ENCODE peak calls at places on chromosome 11, in nine cellular contexts. One of them, this sample, is unnamed.

GRCh38 chr11:34624069-34624468 is 3.2 kb downstream of the EHF start:
- DNase-seq in GM10248: peak
- DNase-seq in GM12865: peak
- DNase-seq in heart right ventricle: no peak
- DNase-seq in foreskin fibroblast: no peak
- DNase-seq in CD8-positive, alpha-beta T cell: no peak
- DNase-seq in CD4-positive, alpha-beta T cell: no peak
- DNase-seq in GM13977: peak
- DNase-seq in Caco-2: no peak
- DNase-seq in this sample: peak

GRCh38 chr11:88596786-88597185 is 259.2 kb upstream of the CTSC start:
- DNase-seq in Caco-2: no peak
- DNase-seq in heart right ventricle: no peak
- DNase-seq in CD4-positive, alpha-beta T cell: no peak
- DNase-seq in CD8-positive, alpha-beta T cell: no peak
- DNase-seq in foreskin fibroblast: peak
- DNase-seq in GM13977: no peak
- DNase-seq in GM12865: no peak
- DNase-seq in GM10248: no peak
- DNase-seq in this sample: no peak

GRCh38 chr11:116373107-116373506 is 399.7 kb downstream of the BUD13 start:
- DNase-seq in GM13977: no peak
- DNase-seq in heart right ventricle: no peak
- DNase-seq in GM12865: no peak
- DNase-seq in CD8-positive, alpha-beta T cell: no peak
- DNase-seq in CD4-positive, alpha-beta T cell: no peak
- DNase-seq in GM10248: no peak
- DNase-seq in foreskin fibroblast: no peak
- DNase-seq in Caco-2: no peak
- DNase-seq in this sample: no peak

GRCh38 chr11:132793831-132794230 is 738.5 kb downstream of the OPCML start:
- DNase-seq in foreskin fibroblast: no peak
- DNase-seq in CD4-positive, alpha-beta T cell: no peak
- DNase-seq in GM13977: no peak
- DNase-seq in GM12865: no peak
- DNase-seq in GM10248: no peak
- DNase-seq in CD8-positive, alpha-beta T cell: no peak
- DNase-seq in Caco-2: no peak
- DNase-seq in heart right ventricle: no peak
- DNase-seq in this sample: no peak

GRCh38 chr11:36012410-36012809 is 68.5 kb downstream of the LDLRAD3 start:
- DNase-seq in CD4-positive, alpha-beta T cell: no peak
- DNase-seq in Caco-2: no peak
- DNase-seq in GM13977: no peak
- DNase-seq in CD8-positive, alpha-beta T cell: no peak
- DNase-seq in heart right ventricle: no peak
- DNase-seq in GM10248: no peak
- DNase-seq in foreskin fibroblast: no peak
- DNase-seq in GM12865: no peak
- DNase-seq in this sample: no peak

GRCh38 chr11:12802418-12803085 is 128.3 kb downstream of the TEAD1 start:
- DNase-seq in GM10248: no peak
- DNase-seq in foreskin fibroblast: peak
- DNase-seq in CD4-positive, alpha-beta T cell: no peak
- DNase-seq in GM12865: peak
- DNase-seq in heart right ventricle: peak
- DNase-seq in Caco-2: peak
- DNase-seq in GM13977: no peak
- DNase-seq in CD8-positive, alpha-beta T cell: no peak
- DNase-seq in this sample: no peak

GRCh38 chr11:67605231-67606011 is 1.3 kb upstream of the NDUFV1 start:
- DNase-seq in GM13977: no peak
- DNase-seq in Caco-2: no peak
- DNase-seq in GM10248: no peak
- DNase-seq in foreskin fibroblast: no peak
- DNase-seq in CD8-positive, alpha-beta T cell: no peak
- DNase-seq in GM12865: no peak
- DNase-seq in CD4-positive, alpha-beta T cell: no peak
- DNase-seq in heart right ventricle: no peak
- DNase-seq in this sample: no peak

GRCh38 chr11:122686106-122686505 is 30.6 kb downstream of the UBASH3B start:
- DNase-seq in GM10248: no peak
- DNase-seq in heart right ventricle: no peak
- DNase-seq in GM13977: no peak
- DNase-seq in CD8-positive, alpha-beta T cell: no peak
- DNase-seq in GM12865: no peak
- DNase-seq in CD4-positive, alpha-beta T cell: no peak
- DNase-seq in Caco-2: no peak
- DNase-seq in foreskin fibroblast: no peak
- DNase-seq in this sample: no peak

GRCh38 chr11:70174846-70175764 is 28.0 kb upstream of the FADD start:
- DNase-seq in CD4-positive, alpha-beta T cell: no peak
- DNase-seq in heart right ventricle: no peak
- DNase-seq in GM13977: no peak
- DNase-seq in CD8-positive, alpha-beta T cell: no peak
- DNase-seq in Caco-2: no peak
- DNase-seq in GM12865: no peak
- DNase-seq in GM10248: no peak
- DNase-seq in foreskin fibroblast: no peak
- DNase-seq in this sample: no peak

GRCh38 chr11:126034880-126035279 is 27.8 kb downstream of the CDON start:
- DNase-seq in GM10248: no peak
- DNase-seq in CD8-positive, alpha-beta T cell: no peak
- DNase-seq in Caco-2: no peak
- DNase-seq in CD4-positive, alpha-beta T cell: no peak
- DNase-seq in GM13977: no peak
- DNase-seq in GM12865: no peak
- DNase-seq in foreskin fibroblast: no peak
- DNase-seq in heart right ventricle: no peak
- DNase-seq in this sample: no peak

GRCh38 chr11:45683285-45684058 is 18.1 kb upstream of the CHST1 start:
- DNase-seq in CD4-positive, alpha-beta T cell: no peak
- DNase-seq in foreskin fibroblast: no peak
- DNase-seq in heart right ventricle: no peak
- DNase-seq in GM10248: no peak
- DNase-seq in CD8-positive, alpha-beta T cell: no peak
- DNase-seq in GM12865: no peak
- DNase-seq in GM13977: no peak
- DNase-seq in Caco-2: no peak
- DNase-seq in this sample: no peak

GRCh38 chr11:6378695-6378989 is 11.6 kb upstream of the SMPD1 start:
- DNase-seq in foreskin fibroblast: no peak
- DNase-seq in CD4-positive, alpha-beta T cell: no peak
- DNase-seq in Caco-2: no peak
- DNase-seq in GM13977: no peak
- DNase-seq in GM10248: no peak
- DNase-seq in heart right ventricle: no peak
- DNase-seq in GM12865: no peak
- DNase-seq in CD8-positive, alpha-beta T cell: no peak
- DNase-seq in this sample: no peak

GRCh38 chr11:84626256-84626655 is 1000.9 kb downstream of the DLG2 start:
- DNase-seq in Caco-2: no peak
- DNase-seq in CD8-positive, alpha-beta T cell: no peak
- DNase-seq in CD4-positive, alpha-beta T cell: no peak
- DNase-seq in GM10248: no peak
- DNase-seq in GM12865: no peak
- DNase-seq in foreskin fibroblast: no peak
- DNase-seq in GM13977: no peak
- DNase-seq in heart right ventricle: no peak
- DNase-seq in this sample: no peak

DNA sequence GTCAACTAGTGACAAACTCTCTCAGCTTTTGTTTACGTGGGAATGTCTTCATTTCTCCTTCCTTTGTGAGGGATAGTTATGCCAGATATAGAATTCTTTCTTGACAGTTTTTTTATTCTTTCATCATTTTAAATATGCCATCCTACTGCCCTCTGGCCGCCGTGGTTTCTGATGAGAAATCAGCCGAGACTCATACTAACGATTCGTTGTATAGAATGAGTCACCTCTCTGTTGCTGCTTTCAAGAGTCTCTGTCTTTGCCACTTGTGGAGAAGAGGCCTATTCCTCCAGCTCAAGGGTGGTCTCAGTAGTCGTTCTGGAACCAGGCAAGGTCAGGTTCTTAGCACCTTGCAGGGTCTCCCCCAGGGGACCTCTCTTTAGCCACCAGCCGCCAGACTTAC is 8.0 kb downstream of the MYO7A start:
- DNase-seq in GM12865: no peak
- DNase-seq in foreskin fibroblast: no peak
- DNase-seq in CD8-positive, alpha-beta T cell: no peak
- DNase-seq in CD4-positive, alpha-beta T cell: no peak
- DNase-seq in Caco-2: no peak
- DNase-seq in GM10248: no peak
- DNase-seq in GM13977: no peak
- DNase-seq in heart right ventricle: no peak
- DNase-seq in this sample: no peak
- TF ChIP-seq CTCF in GM12865: no peak
- TF ChIP-seq CTCF in foreskin fibroblast: no peak
- TF ChIP-seq CTCF in CD8-positive, alpha-beta T cell: no peak
- TF ChIP-seq CTCF in CD4-positive, alpha-beta T cell: no peak
- TF ChIP-seq CTCF in Caco-2: no peak
- TF ChIP-seq CTCF in GM10248: no peak
- TF ChIP-seq CTCF in GM13977: no peak
- TF ChIP-seq CTCF in heart right ventricle: no peak
- TF ChIP-seq CTCF in this sample: no peak

DNA sequence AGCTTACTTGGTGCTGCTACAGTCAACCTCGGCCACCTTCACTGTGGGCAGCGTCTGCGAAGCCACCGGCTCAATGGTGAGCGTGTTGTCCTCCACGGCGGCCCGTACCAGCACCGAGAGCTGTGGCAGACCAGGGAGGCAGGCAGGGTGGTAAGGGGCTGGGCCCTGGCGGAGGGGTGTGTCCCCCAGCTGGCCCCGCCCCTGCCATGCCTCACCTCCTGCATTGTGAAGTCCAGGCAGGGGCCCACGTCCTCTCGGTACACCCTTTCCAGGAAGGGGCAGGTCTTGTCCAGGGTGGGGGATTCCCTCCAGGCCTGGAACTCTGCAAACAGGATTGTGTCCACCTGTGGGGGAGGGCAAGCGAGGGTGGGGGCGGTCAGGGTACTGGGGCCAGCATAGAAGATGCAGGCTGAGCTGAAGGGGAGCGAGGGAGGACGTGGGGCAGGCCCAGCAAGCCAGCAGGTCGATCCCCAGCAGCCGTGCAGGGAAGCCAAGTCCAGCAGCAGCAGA is 12.8 kb downstream of the RAB3IL1 start:
- DNase-seq in CD8-positive, alpha-beta T cell: no peak
- DNase-seq in heart right ventricle: no peak
- DNase-seq in GM13977: no peak
- DNase-seq in Caco-2: no peak
- DNase-seq in foreskin fibroblast: no peak
- DNase-seq in CD4-positive, alpha-beta T cell: no peak
- DNase-seq in GM12865: no peak
- DNase-seq in GM10248: no peak
- DNase-seq in this sample: no peak
- TF ChIP-seq CTCF in CD8-positive, alpha-beta T cell: no peak
- TF ChIP-seq CTCF in heart right ventricle: no peak
- TF ChIP-seq CTCF in GM13977: no peak
- TF ChIP-seq CTCF in Caco-2: no peak
- TF ChIP-seq CTCF in foreskin fibroblast: no peak
- TF ChIP-seq CTCF in CD4-positive, alpha-beta T cell: no peak
- TF ChIP-seq CTCF in GM12865: no peak
- TF ChIP-seq CTCF in GM10248: no peak
- TF ChIP-seq CTCF in this sample: no peak

GRCh38 chr11:32584921-32585320 is 1.3 kb downstream of the EIF3M start:
- DNase-seq in heart right ventricle: no peak
- DNase-seq in CD8-positive, alpha-beta T cell: no peak
- DNase-seq in Caco-2: no peak
- DNase-seq in GM12865: no peak
- DNase-seq in GM13977: no peak
- DNase-seq in CD4-positive, alpha-beta T cell: no peak
- DNase-seq in GM10248: no peak
- DNase-seq in foreskin fibroblast: no peak
- DNase-seq in this sample: no peak

GRCh38 chr11:32580967-32581366 is 2.7 kb upstream of the EIF3M start:
- DNase-seq in foreskin fibroblast: peak
- DNase-seq in heart right ventricle: no peak
- DNase-seq in GM13977: no peak
- DNase-seq in Caco-2: peak
- DNase-seq in GM10248: no peak
- DNase-seq in CD8-positive, alpha-beta T cell: no peak
- DNase-seq in GM12865: no peak
- DNase-seq in CD4-positive, alpha-beta T cell: no peak
- DNase-seq in this sample: no peak

GRCh38 chr11:32583451-32584271 is at the start of gene EIF3M:
- DNase-seq in heart right ventricle: peak
- DNase-seq in GM13977: peak
- DNase-seq in Caco-2: peak
- DNase-seq in GM10248: peak
- DNase-seq in GM12865: peak
- DNase-seq in CD4-positive, alpha-beta T cell: peak
- DNase-seq in foreskin fibroblast: peak
- DNase-seq in CD8-positive, alpha-beta T cell: peak
- DNase-seq in this sample: peak

GRCh38 chr11:32581556-32581955 is 2.1 kb upstream of the EIF3M start:
- DNase-seq in heart right ventricle: no peak
- DNase-seq in GM12865: no peak
- DNase-seq in Caco-2: no peak
- DNase-seq in CD8-positive, alpha-beta T cell: no peak
- DNase-seq in GM13977: no peak
- DNase-seq in GM10248: no peak
- DNase-seq in foreskin fibroblast: no peak
- DNase-seq in CD4-positive, alpha-beta T cell: no peak
- DNase-seq in this sample: no peak

DNA sequence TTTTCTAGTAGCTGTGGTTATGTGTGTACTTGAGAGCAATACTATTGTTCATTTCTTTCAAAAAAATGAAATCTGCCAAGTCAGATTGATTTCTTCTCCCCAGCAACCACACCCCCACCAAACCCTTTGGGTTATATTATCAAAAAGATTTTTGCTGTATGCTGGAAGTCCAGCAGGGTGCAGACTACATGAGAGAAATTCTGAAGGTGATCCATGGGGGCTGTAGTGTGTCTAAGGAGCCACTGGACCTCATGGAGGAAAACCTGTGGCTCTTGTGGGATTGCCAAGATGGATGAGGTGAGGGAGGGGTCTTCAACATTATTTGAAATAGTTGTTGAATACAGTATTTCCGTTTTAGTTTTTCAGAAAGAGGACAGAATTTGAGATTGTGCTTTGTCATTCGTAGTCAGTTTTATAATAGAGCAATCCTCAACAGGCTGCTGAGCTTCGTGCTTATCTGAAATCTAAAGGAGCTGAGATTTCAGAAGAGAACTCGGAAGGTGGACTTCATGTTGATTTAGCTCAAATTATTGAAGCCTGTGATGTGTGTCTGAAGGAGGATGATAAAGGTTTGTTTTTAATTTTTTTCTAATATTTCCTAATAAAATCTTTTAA is 3.1 kb downstream of the EIF3M start:
- DNase-seq in CD8-positive, alpha-beta T cell: no peak
- DNase-seq in heart right ventricle: no peak
- DNase-seq in CD4-positive, alpha-beta T cell: no peak
- DNase-seq in GM13977: no peak
- DNase-seq in foreskin fibroblast: no peak
- DNase-seq in Caco-2: peak
- DNase-seq in GM12865: peak
- DNase-seq in GM10248: no peak
- DNase-seq in this sample: no peak
- TF ChIP-seq CTCF in CD8-positive, alpha-beta T cell: no peak
- TF ChIP-seq CTCF in heart right ventricle: peak
- TF ChIP-seq CTCF in CD4-positive, alpha-beta T cell: no peak
- TF ChIP-seq CTCF in GM13977: peak
- TF ChIP-seq CTCF in foreskin fibroblast: peak
- TF ChIP-seq CTCF in Caco-2: peak
- TF ChIP-seq CTCF in GM12865: peak
- TF ChIP-seq CTCF in GM10248: peak
- TF ChIP-seq CTCF in this sample: peak

GRCh38 chr11:69060806-69061712 is 12.3 kb downstream of the TPCN2 start:
- DNase-seq in GM13977: no peak
- DNase-seq in heart right ventricle: no peak
- DNase-seq in CD4-positive, alpha-beta T cell: no peak
- DNase-seq in Caco-2: no peak
- DNase-seq in CD8-positive, alpha-beta T cell: no peak
- DNase-seq in GM12865: no peak
- DNase-seq in GM10248: no peak
- DNase-seq in foreskin fibroblast: no peak
- DNase-seq in this sample: no peak
- TF ChIP-seq CTCF in GM13977: no peak
- TF ChIP-seq CTCF in heart right ventricle: no peak
- TF ChIP-seq CTCF in CD4-positive, alpha-beta T cell: no peak
- TF ChIP-seq CTCF in Caco-2: no peak
- TF ChIP-seq CTCF in CD8-positive, alpha-beta T cell: no peak
- TF ChIP-seq CTCF in GM12865: no peak
- TF ChIP-seq CTCF in GM10248: no peak
- TF ChIP-seq CTCF in foreskin fibroblast: no peak
- TF ChIP-seq CTCF in this sample: no peak